ENCODE peak calls at places on chromosomes 7 and 10, in ten cellular contexts. F is tibial artery, Y is A673, W is fibroblast of pulmonary artery, I is lower lobe of right lung, L is psoas muscle, G is fibroblast of lung, D is right atrium auricular region, H is lower leg skin, O is neural progenitor cell. E is an unnamed sample.
A peak's percentile ranks its signal among the peaks of the same experiment; 100 is the strongest.

GRCh38 chr10:5168897-5169296 is 16.1 kb downstream of the AKR1C8 start:
- DNase-seq in W (no peak), I (no peak), F (no peak), O (no peak), Y (no peak), H (no peak), G (no peak), L (no peak), D (no peak), E (no peak)

GRCh38 chr7:29569648-29570047 is 6.0 kb downstream of the PRR15 start:
- DNase-seq in G (peak; percentile 4), O (peak; percentile 51), H (no peak), I (no peak), L (no peak), Y (no peak), W (peak; percentile 50), D (no peak), F (no peak), E (peak; percentile 61)

GRCh38 chr7:75943864-75944263 is 28.9 kb downstream of the POR start:
- DNase-seq in I (no peak), H (no peak), G (peak; percentile 53), F (no peak), W (peak; percentile 28), O (no peak), L (no peak), D (no peak), Y (no peak), E (peak; percentile 98)

GRCh38 chr10:31660301-31660700 is 268.3 kb downstream of the ARHGAP12 start:
- DNase-seq in H (no peak), I (no peak), W (no peak), O (no peak), F (no peak), Y (no peak), L (no peak), G (no peak), D (no peak), E (no peak)

GRCh38 chr10:102677736-102678354 is 33.6 kb downstream of the TRIM8 start:
- DNase-seq in F (no peak), D (no peak), Y (no peak), I (no peak), G (no peak), L (no peak), H (no peak), W (no peak), O (no peak), E (no peak)

GRCh38 chr10:49330127-49330665 is 31.2 kb downstream of the C10orf71 start:
- DNase-seq in L (no peak), O (no peak), G (no peak), Y (no peak), H (no peak), D (peak; percentile 18), F (no peak), I (no peak), W (no peak), E (no peak)

GRCh38 chr7:102258749-102259107 is 27.9 kb upstream of the SH2B2 start:
- DNase-seq in G (peak; percentile 59), Y (no peak), H (no peak), I (no peak), L (no peak), W (no peak), F (no peak), D (no peak), O (no peak), E (no peak)

GRCh38 chr10:33336606-33337334 is 2.3 kb upstream of the NRP1 start:
- DNase-seq in Y (no peak), D (no peak), O (peak; percentile 64), W (no peak), H (no peak), L (peak; percentile 56), I (peak; percentile 56), G (no peak), F (peak; percentile 42), E (no peak)

GRCh38 chr10:101829561-101830315 is 11.5 kb upstream of the OGA start:
- DNase-seq in Y (peak; percentile 55), F (no peak), G (no peak), H (no peak), O (peak; percentile 92), L (peak; percentile 53), I (peak; percentile 66), W (no peak), D (no peak), E (peak; percentile 64)

GRCh38 chr7:114413741-114414140 is 874 bp upstream of the FOXP2 start:
- DNase-seq in W (no peak), H (no peak), G (no peak), Y (no peak), L (no peak), O (no peak), F (no peak), D (no peak), I (no peak), E (peak; percentile 5)

GRCh38 chr10:84665883-84666463 is 337.6 kb downstream of the CCSER2 start:
- DNase-seq in G (no peak), I (peak; percentile 85), W (no peak), O (peak; percentile 57), Y (peak; percentile 47), H (no peak), D (no peak), F (no peak), L (no peak), E (peak; percentile 43)

GRCh38 chr7:75702515-75702914 is 36.2 kb downstream of the HIP1 start:
- DNase-seq in L (no peak), G (no peak), F (no peak), H (no peak), D (no peak), O (no peak), W (no peak), Y (no peak), I (no peak), E (no peak)

GRCh38 chr7:45617166-45617565 is 43.0 kb downstream of the ADCY1 start:
- DNase-seq in I (no peak), F (no peak), D (no peak), W (no peak), G (no peak), L (no peak), O (peak; percentile 25), H (no peak), Y (no peak), E (no peak)

GRCh38 chr7:150487625-150488024 is 27.0 kb upstream of the GIMAP7 start:
- DNase-seq in Y (no peak), F (no peak), W (no peak), D (no peak), G (no peak), L (no peak), I (no peak), O (no peak), H (no peak), E (no peak)

GRCh38 chr7:77223261-77223660 is 23.6 kb upstream of the FGL2 start:
- DNase-seq in H (no peak), O (no peak), D (no peak), W (no peak), L (no peak), Y (no peak), F (no peak), G (no peak), I (no peak), E (no peak)

GRCh38 chr10:132883391-132883881 is 58.9 kb downstream of the CFAP46 start:
- DNase-seq in L (no peak), O (no peak), I (no peak), H (no peak), F (peak; percentile 9), D (no peak), G (no peak), Y (no peak), W (no peak), E (no peak)

GRCh38 chr7:155284496-155285274 is 13.0 kb upstream of the INSIG1 start:
- DNase-seq in L (no peak), F (no peak), D (no peak), Y (no peak), I (no peak), G (no peak), O (no peak), W (no peak), H (no peak), E (no peak)
- H3K4me3 ChIP-seq in L (no peak overlapping the region), F (no peak overlapping the region), D (no peak overlapping the region), Y (no peak overlapping the region), I (no peak overlapping the region), G (no peak overlapping the region), O (no peak overlapping the region), W (no peak overlapping the region), H (no peak overlapping the region), E (no peak overlapping the region)

GRCh38 chr10:97687785-97688781 is 1.0 kb upstream of the AVPI1 start:
- DNase-seq in Y (no peak), W (peak; percentile 62), H (peak; percentile 46), O (no peak), I (no peak), F (peak; percentile 52), L (peak; percentile 46), D (no peak), G (peak; percentile 67), E (peak; percentile 58)
- TF ChIP-seq CTCF in Y (no peak), W (no peak), H (no peak), O (no peak), I (no peak), F (no peak), L (no peak), D (no peak), G (no peak), E (no peak)

DNA sequence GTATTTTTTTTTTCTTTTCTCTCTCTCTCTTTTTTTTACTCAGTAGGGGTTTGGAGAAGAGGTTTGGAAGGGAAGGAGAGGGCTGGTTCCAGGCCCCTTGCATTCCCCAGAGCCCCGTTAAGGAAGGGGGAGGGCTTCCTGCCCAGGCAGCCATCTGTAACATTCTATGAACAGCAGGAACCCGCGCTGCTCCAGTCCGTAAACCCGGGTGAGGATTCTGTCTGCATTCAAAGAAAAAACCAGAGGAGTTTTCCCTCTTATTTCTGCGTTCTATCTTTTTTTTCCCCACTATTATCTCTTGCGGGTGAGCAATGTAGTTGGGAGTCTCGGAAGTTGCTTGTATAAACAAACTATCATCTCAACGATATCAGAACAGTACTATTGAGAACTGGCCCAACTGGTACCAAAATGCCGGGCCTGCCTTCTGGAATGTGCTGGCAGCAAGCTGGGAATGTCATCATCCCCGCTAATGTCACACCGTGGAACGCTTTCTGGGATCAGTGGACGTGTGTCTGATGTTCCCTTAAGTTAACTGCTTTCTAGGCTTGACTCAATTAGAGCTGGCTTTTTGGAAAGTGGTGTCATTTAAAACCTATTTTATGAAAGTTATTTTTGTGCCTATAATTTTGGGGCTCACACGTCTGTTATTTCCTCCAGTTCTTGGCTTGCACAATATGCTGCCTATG is 153.1 kb upstream of the MEOX2 start:
- DNase-seq in L (peak; percentile 64), Y (peak; percentile 97), F (peak; percentile 53), W (peak; percentile 47), I (peak; percentile 46), H (peak; percentile 25), D (peak; percentile 80), G (no peak), O (peak; percentile 85), E (no peak)
- H3K4me3 ChIP-seq in L (peak overlapping the region; percentile 52), Y (peak overlapping the region; percentile 33), F (peak overlapping the region; percentile 47), W (peak overlapping the region; percentile 43), I (peak overlapping the region; percentile 34), H (no peak overlapping the region), D (peak overlapping the region; percentile 41), G (peak overlapping the region; percentile 0), O (no peak overlapping the region), E (no peak overlapping the region)

DNA sequence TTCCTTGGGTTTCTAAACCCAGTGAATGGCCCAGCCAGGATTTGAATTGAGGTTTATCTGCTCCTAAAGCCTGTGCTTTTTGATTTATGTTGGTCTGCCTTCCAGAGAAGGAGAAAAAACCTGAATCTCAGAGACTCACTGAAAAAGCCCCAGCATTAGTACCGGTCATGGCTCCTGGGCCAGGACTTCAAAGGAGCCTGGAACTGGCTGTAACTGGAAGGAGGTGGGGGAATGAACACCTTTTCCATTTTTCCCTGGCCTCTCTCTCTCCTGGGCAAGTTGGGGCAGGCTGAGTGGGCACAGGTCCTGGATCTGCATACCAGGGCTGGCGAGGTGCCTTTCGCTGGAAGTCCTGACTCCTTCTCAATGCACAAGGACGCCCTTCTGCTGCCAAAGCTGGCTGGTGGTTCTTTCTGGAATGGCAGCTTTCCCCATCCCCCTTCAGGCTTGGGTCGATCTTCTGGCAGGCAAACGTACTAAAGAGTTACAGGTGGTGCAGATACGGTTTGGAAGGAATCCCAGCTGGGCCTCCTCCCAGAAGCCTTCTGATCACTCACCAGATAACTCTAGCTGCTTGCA is 268.2 kb downstream of the PTEN start:
- DNase-seq in O (no peak), W (no peak), Y (no peak), G (peak; percentile 79), D (no peak), H (peak; percentile 80), F (no peak), L (peak; percentile 42), I (peak; percentile 68), E (peak; percentile 89)
- TF ChIP-seq CTCF in O (no peak), W (no peak), Y (no peak), G (peak; percentile 4), D (no peak), H (no peak), F (peak; percentile 42), L (peak; percentile 33), I (no peak), E (peak; percentile 67)

E was measured in epithelial cell of esophagus.